ENCODE peak calls at places on chromosomes 11 and 22, in seven cellular contexts. X is HT-29, F is Caco-2, C is RPMI8226, E is putamen, H is NCI-H2081, I is neural crest cell. G is an unnamed sample.

GRCh38 chr22:46748948-46749681 is 11.1 kb upstream of the CERK start:
- DNase-seq in C (no peak), H (no peak), F (peak; percentile 45), E (no peak), I (no peak), X (peak; percentile 15), G (peak; percentile 64)

GRCh38 chr11:8906629-8907028 is 4.4 kb upstream of the AKIP1 start:
- DNase-seq in H (no peak), E (no peak), X (no peak), F (no peak), I (no peak), C (no peak), G (no peak)

GRCh38 chr22:19568337-19569311 is 44.4 kb upstream of the CLDN5 start:
- DNase-seq in E (no peak), H (no peak), I (no peak), F (no peak), C (no peak), X (no peak), G (no peak)

GRCh38 chr22:43561421-43562178 is 149.8 kb downstream of the MPPED1 start:
- DNase-seq in C (no peak), X (no peak), I (no peak), E (no peak), F (no peak), H (no peak), G (no peak)

GRCh38 chr11:127042445-127042844 is 41.9 kb upstream of the KIRREL3 start:
- DNase-seq in X (no peak), I (no peak), C (no peak), H (no peak), F (no peak), E (no peak), G (no peak)

GRCh38 chr11:46410021-46410420 is 18.4 kb upstream of the CHRM4 start:
- DNase-seq in E (no peak), F (no peak), C (no peak), H (peak; percentile 42), X (peak; percentile 25), I (no peak), G (no peak)

GRCh38 chr22:26615830-26616435 is 1.9 kb downstream of the CRYBB1 start:
- DNase-seq in X (no peak), H (no peak), I (no peak), F (no peak), E (no peak), C (no peak), G (no peak)

GRCh38 chr11:71251159-71251721 is 1.1 kb downstream of the SHANK2 start:
- DNase-seq in E (no peak), X (peak; percentile 9), F (no peak), I (no peak), C (no peak), H (no peak), G (no peak)

GRCh38 chr11:128026596-128026995 is 560.8 kb downstream of the ETS1 start:
- DNase-seq in H (no peak), F (no peak), C (no peak), I (no peak), E (no peak), X (no peak), G (peak; percentile 95)